ENCODE peak calls at places on chromosomes 13 and 19, in five cellular contexts. H, N, D, W and E are unnamed samples.
A peak's percentile ranks its signal among the peaks of the same experiment; 100 is the strongest.

GRCh38 chr13:98959299-98959698 is 18.6 kb downstream of the DOCK9 start:
- DNase-seq in H (no peak), N (no peak), D (no peak), W (no peak), E (no peak)

GRCh38 chr13:45365558-45365885 is 24.5 kb upstream of the TPT1 start:
- DNase-seq in H (no peak), N (no peak), D (no peak), W (no peak), E (no peak)

GRCh38 chr19:17023805-17024204 is 2.8 kb downstream of the CPAMD8 start:
- DNase-seq in H (no peak), N (no peak), D (no peak), W (no peak), E (no peak)

GRCh38 chr19:47663435-47663910 is 49.7 kb upstream of the EHD2 start:
- DNase-seq in H (no peak), N (no peak), D (no peak), W (no peak), E (peak; percentile 88)

GRCh38 chr13:89846890-89847585 is 1500.4 kb upstream of the MIR17HG start:
- DNase-seq in H (no peak), N (no peak), D (no peak), W (no peak), E (peak; percentile 15)

GRCh38 chr19:18635831-18636182 is 1.0 kb upstream of the KLHL26 start:
- DNase-seq in H (no peak), N (no peak), D (no peak), W (no peak), E (no peak)

GRCh38 chr19:16445238-16446107 is 26.3 kb downstream of the EPS15L1 start:
- DNase-seq in H (no peak), N (no peak), D (peak; percentile 51), W (no peak), E (peak; percentile 7)

GRCh38 chr13:94195715-94196114 is 283.8 kb downstream of the DCT start:
- DNase-seq in H (no peak), N (no peak), D (no peak), W (no peak), E (peak; percentile 96)

GRCh38 chr19:30857966-30858490 is 485.8 kb downstream of the ZNF536 start:
- DNase-seq in H (no peak), N (no peak), D (no peak), W (no peak), E (no peak)

GRCh38 chr19:50798943-50799851 is 9.0 kb downstream of the ACP4 start:
- DNase-seq in H (no peak), N (no peak), D (no peak), W (no peak), E (no peak)

GRCh38 chr13:28357247-28357825 is 137.6 kb downstream of the FLT1 start:
- DNase-seq in H (no peak), N (no peak), D (no peak), W (no peak), E (no peak)

GRCh38 chr13:95256086-95256485 is 45.2 kb downstream of the ABCC4 start:
- DNase-seq in H (no peak), N (no peak), D (no peak), W (no peak), E (peak; percentile 76)

GRCh38 chr13:98476106-98476505 is 100.8 kb downstream of the STK24 start:
- DNase-seq in H (no peak), N (no peak), D (no peak), W (no peak), E (no peak)

GRCh38 chr13:97432917-97433726 is 847 bp upstream of the RAP2A start:
- DNase-seq in H (peak; percentile 99), N (peak; percentile 99), D (peak; percentile 94), W (peak; percentile 100), E (peak; percentile 100)

GRCh38 chr19:7534531-7534980 is 961 bp upstream of the PNPLA6 start:
- DNase-seq in H (no peak), N (peak; percentile 78), D (peak; percentile 47), W (peak; percentile 89), E (peak; percentile 55)

GRCh38 chr13:113001251-113002140 is 32.5 kb downstream of the MCF2L start:
- DNase-seq in H (no peak), N (peak; percentile 40), D (no peak), W (no peak), E (peak; percentile 22)

GRCh38 chr19:7505682-7506384 is 10.1 kb upstream of the ZNF358 start:
- DNase-seq in H (no peak), N (no peak), D (peak; percentile 71), W (no peak), E (no peak)

GRCh38 chr19:42122691-42123607 is 9.3 kb downstream of the POU2F2 start:
- DNase-seq in H (peak; percentile 20), N (no peak), D (no peak), W (no peak), E (no peak)

GRCh38 chr13:109999659-110000533 is 213.5 kb upstream of the IRS2 start:
- DNase-seq in H (no peak), N (no peak), D (no peak), W (no peak), E (no peak)

GRCh38 chr19:17294051-17294891 is 9.0 kb downstream of the ABHD8 start:
- DNase-seq in H (no peak), N (peak; percentile 54), D (peak; percentile 28), W (no peak), E (no peak)

GRCh38 chr13:62300021-62300420 is 884.4 kb upstream of the PCDH20 start:
- DNase-seq in H (no peak), N (no peak), D (no peak), W (no peak), E (no peak)

GRCh38 chr13:69556540-69557196 is 551.0 kb upstream of the ATXN8OS start:
- DNase-seq in H (no peak), N (no peak), D (no peak), W (no peak), E (no peak)

GRCh38 chr13:113938716-113939115 is 35.2 kb downstream of the C13orf46 start:
- DNase-seq in H (no peak), N (no peak), D (no peak), W (no peak), E (no peak)

GRCh38 chr13:31264146-31264545 is 64.4 kb downstream of the B3GLCT start:
- DNase-seq in H (no peak), N (no peak), D (no peak), W (no peak), E (no peak)

GRCh38 chr13:111846396-111847174 is 220.4 kb upstream of the SOX1 start:
- DNase-seq in H (no peak), N (no peak), D (no peak), W (no peak), E (no peak)

GRCh38 chr19:1859319-1859718 is 4.1 kb downstream of the KLF16 start:
- DNase-seq in H (no peak), N (no peak), D (no peak), W (no peak), E (no peak)

GRCh38 chr19:7793493-7793892 is 30.4 kb downstream of the CLEC4M start:
- DNase-seq in H (no peak), N (no peak), D (no peak), W (no peak), E (no peak)

GRCh38 chr13:112638919-112639318 is 50.9 kb upstream of the ATP11A start:
- DNase-seq in H (no peak), N (no peak), D (no peak), W (no peak), E (no peak)

GRCh38 chr19:6752257-6753177 is 13.0 kb downstream of the TRIP10 start:
- DNase-seq in H (no peak), N (no peak), D (no peak), W (no peak), E (no peak)

GRCh38 chr19:43564800-43565199 is 10.5 kb downstream of the XRCC1 start:
- DNase-seq in H (no peak), N (no peak), D (no peak), W (no peak), E (no peak)

GRCh38 chr19:13022111-13022858 is 27.0 kb downstream of the NFIX start:
- DNase-seq in H (no peak), N (peak; percentile 57), D (peak; percentile 77), W (no peak), E (no peak)

GRCh38 chr13:49308977-49309408 is 61.3 kb downstream of the CDADC1 start:
- DNase-seq in H (no peak), N (peak; percentile 54), D (no peak), W (no peak), E (no peak)

GRCh38 chr13:31067416-31068118 is 94.1 kb downstream of the HSPH1 start:
- DNase-seq in H (no peak), N (no peak), D (no peak), W (peak; percentile 81), E (peak; percentile 51)

GRCh38 chr13:66312312-66313087 is 917.6 kb downstream of the PCDH9 start:
- DNase-seq in H (no peak), N (no peak), D (no peak), W (no peak), E (peak; percentile 81)